ENCODE peak calls at places on chromosomes 7 and 10, in ten cellular contexts. Q is ureter, H is GM10248, O is fibroblast of lung, Y is GM23248, P is endothelial cell, B is glutamatergic neuron, A is nucleus accumbens, G is lower leg skin, L is AML-193. K is an unnamed sample.
A peak's percentile ranks its signal among the peaks of the same experiment; 100 is the strongest.

GRCh38 chr7:128914566-128915151 is 4.2 kb upstream of the KCP start:
- DNase-seq in L (no peak), Y (no peak), H (peak; percentile 80), O (no peak), A (no peak), B (no peak), Q (no peak), G (no peak), P (no peak), K (peak; percentile 82)

GRCh38 chr10:5530846-5531557 is 6.2 kb downstream of the CALML3 start:
- DNase-seq in P (no peak), G (no peak), L (no peak), B (peak; percentile 3), Y (no peak), A (no peak), O (no peak), H (no peak), Q (no peak), K (no peak)

GRCh38 chr7:141709749-141710148 is 1.6 kb downstream of the WEE2 start:
- DNase-seq in Y (no peak), A (no peak), H (no peak), L (no peak), G (no peak), B (no peak), P (no peak), Q (no peak), O (no peak), K (no peak)

GRCh38 chr7:31192996-31193395 is 140.9 kb downstream of the ADCYAP1R1 start:
- DNase-seq in Y (peak; percentile 71), H (peak; percentile 32), O (peak; percentile 38), Q (peak; percentile 52), G (no peak), B (peak; percentile 87), P (peak; percentile 82), L (no peak), A (peak; percentile 13), K (peak; percentile 53)

GRCh38 chr7:73596191-73597065 is 18.0 kb upstream of the TBL2 start:
- DNase-seq in H (no peak), P (no peak), Q (no peak), B (no peak), G (no peak), A (no peak), L (no peak), Y (no peak), O (no peak), K (no peak)

GRCh38 chr10:92419740-92420553 is 129.0 kb downstream of the MARCHF5 start:
- DNase-seq in Y (peak; percentile 65), A (no peak), B (peak; percentile 35), O (peak; percentile 33), G (no peak), H (no peak), P (no peak), Q (peak; percentile 50), L (no peak), K (no peak)

GRCh38 chr10:75261813-75262725 is 26.3 kb upstream of the COMTD1 start:
- DNase-seq in A (no peak), P (no peak), B (no peak), O (no peak), G (no peak), Q (no peak), Y (peak; percentile 16), H (no peak), L (no peak), K (no peak)

GRCh38 chr7:25850730-25851129 is 301.3 kb upstream of the NFE2L3 start:
- DNase-seq in Y (no peak), B (no peak), O (no peak), H (no peak), A (no peak), P (no peak), L (no peak), G (no peak), Q (no peak), K (no peak)

GRCh38 chr7:77308792-77309191 is 107.4 kb downstream of the GSAP start:
- DNase-seq in H (no peak), A (no peak), Q (no peak), Y (no peak), B (no peak), G (no peak), P (no peak), O (no peak), L (no peak), K (no peak)

GRCh38 chr10:114779803-114780609 is 41.6 kb upstream of the FHIP2A start:
- DNase-seq in O (peak; percentile 91), H (no peak), Q (peak; percentile 61), B (no peak), Y (peak; percentile 72), G (no peak), L (no peak), P (no peak), A (no peak), K (no peak)

GRCh38 chr7:7803597-7804229 is 85.3 kb upstream of the RPA3 start:
- DNase-seq in L (no peak), O (peak; percentile 18), A (no peak), Q (no peak), P (no peak), B (no peak), H (no peak), Y (no peak), G (no peak), K (no peak)

GRCh38 chr7:134948246-134948645 is 38.1 kb upstream of the AGBL3 start:
- DNase-seq in B (no peak), G (no peak), H (no peak), Y (no peak), O (no peak), P (no peak), Q (no peak), L (no peak), A (no peak), K (no peak)

GRCh38 chr10:48491422-48492139 is 113.3 kb downstream of the ARHGAP22 start:
- DNase-seq in O (no peak), Y (no peak), H (no peak), B (no peak), A (peak; percentile 59), Q (peak; percentile 31), P (no peak), G (no peak), L (no peak), K (no peak)

GRCh38 chr7:155490697-155491628 is 33.0 kb downstream of the EN2 start:
- DNase-seq in G (peak; percentile 24), Q (peak; percentile 68), L (no peak), Y (peak; percentile 57), A (peak; percentile 18), P (peak; percentile 89), B (peak; percentile 70), O (peak; percentile 14), H (peak; percentile 71), K (peak; percentile 75)

GRCh38 chr10:48284002-48284546 is 9.6 kb upstream of the FRMPD2 start:
- DNase-seq in G (no peak), Y (no peak), H (no peak), O (no peak), P (no peak), A (no peak), B (no peak), Q (no peak), L (no peak), K (no peak)

GRCh38 chr10:44575601-44576380 is 190.9 kb upstream of the CXCL12 start:
- DNase-seq in Q (no peak), P (no peak), Y (no peak), A (no peak), L (no peak), G (no peak), B (no peak), H (no peak), O (no peak), K (no peak)

GRCh38 chr7:100830396-100830795 is 3.1 kb upstream of the EPHB4 start:
- DNase-seq in L (no peak), P (no peak), Q (no peak), Y (no peak), A (no peak), H (no peak), B (no peak), G (no peak), O (no peak), K (peak; percentile 2)

GRCh38 chr10:12975906-12976305 is 25.6 kb downstream of the CCDC3 start:
- DNase-seq in Y (no peak), H (no peak), B (no peak), G (no peak), Q (no peak), L (no peak), A (no peak), O (no peak), P (no peak), K (no peak)

GRCh38 chr10:60963441-60964256 is 19.7 kb upstream of the RHOBTB1 start:
- DNase-seq in Y (peak; percentile 73), G (no peak), P (no peak), O (peak; percentile 90), B (no peak), H (no peak), L (no peak), A (no peak), Q (no peak), K (no peak)

GRCh38 chr7:2116903-2117680 is 115.7 kb downstream of the MAD1L1 start:
- DNase-seq in B (no peak), G (no peak), Y (no peak), P (no peak), H (no peak), Q (no peak), O (peak; percentile 55), A (peak; percentile 65), L (no peak), K (no peak)

GRCh38 chr7:129074994-129075393 is 20.1 kb upstream of the TNPO3 start:
- DNase-seq in A (no peak), L (no peak), G (no peak), Y (no peak), B (no peak), H (no peak), P (no peak), Q (no peak), O (no peak), K (no peak)

K was measured in GM13976.